ENCODE peak calls at places on chromosomes 1 and 21, in five cellular contexts. X is breast epithelium; P is small intestine; B is astrocyte of the hippocampus; O is activated T-helper 1 cell treated with anti-CD3 and anti-CD28 coated beads, Interleukin-2, amount 50 U/mL, for 16 hours. J is an unnamed sample.

GRCh38 chr1:218813247-218813646 is 360.4 kb upstream of the LYPLAL1 start:
- DNase-seq in B (peak), O (no peak), P (no peak), X (no peak), J (peak)

GRCh38 chr21:39696196-39696595 is 48.8 kb upstream of the IGSF5 start:
- DNase-seq in B (no peak), P (no peak), O (no peak), X (no peak), J (no peak)

GRCh38 chr21:36097427-36098230 is 27.8 kb downstream of the CBR1 start:
- DNase-seq in P (peak), B (peak), X (no peak), O (no peak), J (peak)

GRCh38 chr1:17967623-17968022 is 140.0 kb upstream of the IGSF21 start:
- DNase-seq in O (no peak), X (no peak), P (no peak), B (no peak), J (no peak)

GRCh38 chr1:9594471-9595155 is 5.9 kb downstream of the TMEM201 start:
- DNase-seq in O (no peak), B (no peak), P (no peak), X (no peak), J (no peak)

GRCh38 chr21:30340714-30341573 is 3.5 kb upstream of the KRTAP27-1 start:
- DNase-seq in P (peak), O (no peak), X (no peak), B (peak), J (peak)

GRCh38 chr1:205576011-205576410 is 55.8 kb downstream of the ELK4 start:
- DNase-seq in X (no peak), B (no peak), P (no peak), O (no peak), J (peak)

GRCh38 chr1:231653611-231654010 is 27.0 kb downstream of the DISC1 start:
- DNase-seq in X (no peak), B (no peak), P (no peak), O (no peak), J (peak)

GRCh38 chr1:79074975-79075374 is 68.4 kb upstream of the ADGRL4 start:
- DNase-seq in O (no peak), B (no peak), X (no peak), P (no peak), J (no peak)

GRCh38 chr1:28751315-28752056 is 14.7 kb downstream of the YTHDF2 start:
- DNase-seq in X (no peak), B (peak), O (no peak), P (peak), J (no peak)

GRCh38 chr1:202623075-202623474 is 87.2 kb downstream of the SYT2 start:
- DNase-seq in X (no peak), O (no peak), B (peak), P (no peak), J (peak)

GRCh38 chr1:21863981-21864380 is 51.9 kb downstream of the LDLRAD2 start:
- DNase-seq in O (no peak), P (no peak), X (no peak), B (no peak), J (no peak)

GRCh38 chr21:32136546-32136945 is 142.3 kb downstream of the MIS18A start:
- DNase-seq in P (no peak), B (peak), X (no peak), O (no peak), J (peak)

GRCh38 chr21:16424331-16424749 is 694.6 kb downstream of the USP25 start:
- DNase-seq in P (no peak), O (no peak), X (no peak), B (peak), J (no peak)

GRCh38 chr1:244863491-244864252 is 671 bp downstream of the HNRNPU start:
- DNase-seq in O (peak), B (no peak), X (peak), P (no peak), J (no peak)

GRCh38 chr1:191582169-191582568 is 576.1 kb upstream of the RGS18 start:
- DNase-seq in P (no peak), B (no peak), X (no peak), O (no peak), J (no peak)

GRCh38 chr1:92877081-92877711 is 45.4 kb downstream of the RPL5 start:
- DNase-seq in P (peak), B (no peak), X (no peak), O (no peak), J (no peak)

GRCh38 chr1:10965621-10966226 is 46.7 kb upstream of the TARDBP start:
- DNase-seq in B (no peak), P (no peak), O (no peak), X (no peak), J (peak)

GRCh38 chr1:17239420-17239819 is 9.5 kb upstream of the PADI3 start:
- DNase-seq in B (peak), O (no peak), X (no peak), P (peak), J (peak)

GRCh38 chr1:209065350-209065749 is 518.2 kb upstream of the CAMK1G start:
- DNase-seq in P (no peak), B (no peak), X (no peak), O (no peak), J (no peak)

GRCh38 chr1:6788946-6789345 is 3.7 kb downstream of the CAMTA1 start:
- DNase-seq in X (no peak), B (no peak), O (no peak), P (no peak), J (no peak)

GRCh38 chr1:105260018-105260417 is 1510.3 kb downstream of the AMY1C start:
- DNase-seq in B (no peak), X (no peak), O (no peak), P (no peak), J (no peak)

GRCh38 chr1:244048566-244049141 is 2.4 kb upstream of the ZBTB18 start:
- DNase-seq in X (no peak), O (no peak), P (no peak), B (no peak), J (no peak)

GRCh38 chr1:208728815-208729214 is 484.6 kb upstream of the PLXNA2 start:
- DNase-seq in O (no peak), P (no peak), B (no peak), X (no peak), J (no peak)

GRCh38 chr1:100391675-100392074 is 39.4 kb downstream of the CDC14A start:
- DNase-seq in P (no peak), X (no peak), O (no peak), B (no peak), J (no peak)

GRCh38 chr1:232635279-232635678 is 5.3 kb upstream of the SIPA1L2 start:
- DNase-seq in O (no peak), P (no peak), X (no peak), B (no peak), J (no peak)

GRCh38 chr1:5947071-5947821 is 45.0 kb downstream of the NPHP4 start:
- DNase-seq in B (no peak), O (no peak), X (no peak), P (no peak), J (no peak)

GRCh38 chr1:20184997-20185833 is 681 bp upstream of the UBXN10 start:
- DNase-seq in X (no peak), P (no peak), O (peak), B (no peak), J (peak)

GRCh38 chr1:33336580-33336979 is 15.7 kb upstream of the A3GALT2 start:
- DNase-seq in X (no peak), P (no peak), B (no peak), O (no peak), J (no peak)

GRCh38 chr1:234212764-234213406 is 160.4 kb upstream of the COA6 start:
- DNase-seq in O (no peak), X (no peak), P (peak), B (peak), J (peak)

GRCh38 chr1:30179942-30180543 is 543.3 kb downstream of the MATN1 start:
- DNase-seq in X (peak), B (no peak), P (no peak), O (no peak), J (no peak)

GRCh38 chr21:39344848-39345247 is 4.0 kb downstream of the HMGN1 start:
- DNase-seq in O (no peak), B (no peak), P (no peak), X (no peak), J (no peak)

GRCh38 chr1:31627301-31627929 is 9.9 kb downstream of the HCRTR1 start:
- DNase-seq in P (peak), X (peak), O (no peak), B (no peak), J (no peak)